ENCODE peak calls at places on chromosomes 16 and 17, in five cellular contexts. M is cardiac fibroblast, A is heart right ventricle, N is AG09309, U is upper lobe of right lung. C is an unnamed sample.
A peak's percentile ranks its signal among the peaks of the same experiment; 100 is the strongest.

GRCh38 chr16:8753411-8754054 is 43.9 kb downstream of the TMEM186 start:
- DNase-seq in M (no peak), A (no peak), N (no peak), U (no peak), C (no peak)

GRCh38 chr17:74318391-74318790 is 7.6 kb upstream of the KIF19 start:
- DNase-seq in M (no peak), A (no peak), N (no peak), U (no peak), C (no peak)

GRCh38 chr17:2089021-2089422 is 34.1 kb downstream of the HIC1 start:
- DNase-seq in M (peak; percentile 75), A (no peak), N (no peak), U (no peak), C (no peak)

GRCh38 chr17:79793924-79794304 is 3.0 kb downstream of the CBX8 start:
- DNase-seq in M (peak; percentile 32), A (no peak), N (no peak), U (no peak), C (no peak)

GRCh38 chr17:9187828-9188227 is 166.5 kb downstream of the NTN1 start:
- DNase-seq in M (no peak), A (no peak), N (no peak), U (no peak), C (no peak)

GRCh38 chr17:38701504-38702165 is 3.4 kb upstream of the MLLT6 start:
- DNase-seq in M (peak; percentile 26), A (no peak), N (no peak), U (no peak), C (no peak)

GRCh38 chr16:89987169-89987568 is 32.1 kb downstream of the DBNDD1 start:
- DNase-seq in M (no peak), A (no peak), N (no peak), U (no peak), C (no peak)

GRCh38 chr16:68486671-68487495 is 38.6 kb upstream of the SMPD3 start:
- DNase-seq in M (no peak), A (no peak), N (no peak), U (no peak), C (no peak)

GRCh38 chr17:39652635-39653315 is 12.4 kb upstream of the TCAP start:
- DNase-seq in M (no peak), A (no peak), N (no peak), U (no peak), C (no peak)

GRCh38 chr17:2050871-2051387 is 4.0 kb upstream of the HIC1 start:
- DNase-seq in M (peak; percentile 65), A (no peak), N (no peak), U (no peak), C (no peak)

GRCh38 chr16:23119570-23119969 is 29.7 kb downstream of the USP31 start:
- DNase-seq in M (peak; percentile 78), A (no peak), N (peak; percentile 46), U (no peak), C (no peak)

GRCh38 chr16:11805556-11805955 is 8.5 kb upstream of the ZC3H7A start:
- DNase-seq in M (no peak), A (no peak), N (no peak), U (no peak), C (no peak)

GRCh38 chr17:8964801-8965393 is 610 bp downstream of the PIK3R5 start:
- DNase-seq in M (no peak), A (no peak), N (no peak), U (peak; percentile 73), C (no peak)

GRCh38 chr17:36946726-36947091 is 2.0 kb upstream of the AATF start:
- DNase-seq in M (no peak), A (no peak), N (no peak), U (no peak), C (no peak)

GRCh38 chr17:72353502-72353901 is 232.7 kb downstream of the SOX9 start:
- DNase-seq in M (no peak), A (no peak), N (no peak), U (no peak), C (no peak)

GRCh38 chr16:19245326-19245925 is 40.1 kb upstream of the CLEC19A start:
- DNase-seq in M (no peak), A (no peak), N (no peak), U (no peak), C (no peak)

GRCh38 chr17:16100737-16101400 is 101.2 kb downstream of the TTC19 start:
- DNase-seq in M (peak; percentile 61), A (no peak), N (no peak), U (no peak), C (no peak)

GRCh38 chr17:29563816-29564215 is 3.0 kb downstream of the ABHD15 start:
- DNase-seq in M (no peak), A (no peak), N (no peak), U (no peak), C (no peak)

GRCh38 chr17:75078097-75079022 is 9.4 kb upstream of the SLC16A5 start:
- DNase-seq in M (peak; percentile 59), A (no peak), N (no peak), U (peak; percentile 81), C (peak; percentile 68)

GRCh38 chr17:59161477-59161876 is 5.9 kb downstream of the PRR11 start:
- DNase-seq in M (no peak), A (no peak), N (no peak), U (no peak), C (no peak)

GRCh38 chr16:71576971-71577370 is at the start of gene TAT:
- DNase-seq in M (no peak), A (no peak), N (no peak), U (no peak), C (no peak)

GRCh38 chr16:31704138-31704537 is 169.5 kb upstream of the ZNF267 start:
- DNase-seq in M (no peak), A (no peak), N (no peak), U (no peak), C (no peak)

GRCh38 chr16:86085795-86086194 is 186.8 kb downstream of the IRF8 start:
- DNase-seq in M (no peak), A (no peak), N (no peak), U (peak; percentile 10), C (no peak)

GRCh38 chr17:80989586-80989913 is 2.1 kb upstream of the CHMP6 start:
- DNase-seq in M (no peak), A (no peak), N (no peak), U (no peak), C (no peak)
- H3K4me3 ChIP-seq in M (no peak overlapping the region), A (peak overlapping the region; percentile 29), N (no peak overlapping the region), U (no peak overlapping the region), C (no peak overlapping the region)

GRCh38 chr16:85027968-85028637 is 508 bp downstream of the KIAA0513 start:
- DNase-seq in M (no peak), A (peak; percentile 15), N (no peak), U (peak; percentile 79), C (no peak)
- TF ChIP-seq CTCF in M (no peak), A (no peak), N (peak; percentile 30), U (peak; percentile 34), C (peak; percentile 30)

DNA sequence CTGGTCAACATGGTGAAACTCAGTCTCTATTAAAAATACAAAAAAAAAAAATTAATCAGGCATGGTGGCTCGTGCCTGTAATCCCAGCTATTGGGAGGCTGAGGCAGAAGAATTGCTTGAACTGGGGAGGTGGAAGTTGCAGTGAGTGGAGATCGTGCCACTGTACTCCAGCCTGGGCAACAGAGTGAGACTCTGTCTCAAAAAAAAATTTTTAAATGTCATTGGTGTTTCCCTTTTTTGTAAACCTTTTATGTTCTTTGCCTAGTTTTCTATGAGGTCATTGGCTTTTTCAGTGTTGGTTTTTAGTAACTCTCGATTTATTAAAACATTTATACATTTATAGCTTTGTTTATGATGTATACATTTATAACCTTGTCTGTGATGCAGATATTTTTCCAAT is 18.2 kb downstream of the NLRC5 start:
- DNase-seq in M (no peak), A (no peak), N (no peak), U (no peak), C (no peak)
- H3K4me3 ChIP-seq in M (no peak overlapping the region), A (no peak overlapping the region), N (no peak overlapping the region), U (no peak overlapping the region), C (no peak overlapping the region)

GRCh38 chr17:5793157-5793556 is 208.8 kb upstream of the NLRP1 start:
- DNase-seq in M (no peak), A (no peak), N (no peak), U (no peak), C (no peak)
- TF ChIP-seq CTCF in M (peak; percentile 34), A (no peak), N (no peak), U (peak; percentile 21), C (peak; percentile 36)

DNA sequence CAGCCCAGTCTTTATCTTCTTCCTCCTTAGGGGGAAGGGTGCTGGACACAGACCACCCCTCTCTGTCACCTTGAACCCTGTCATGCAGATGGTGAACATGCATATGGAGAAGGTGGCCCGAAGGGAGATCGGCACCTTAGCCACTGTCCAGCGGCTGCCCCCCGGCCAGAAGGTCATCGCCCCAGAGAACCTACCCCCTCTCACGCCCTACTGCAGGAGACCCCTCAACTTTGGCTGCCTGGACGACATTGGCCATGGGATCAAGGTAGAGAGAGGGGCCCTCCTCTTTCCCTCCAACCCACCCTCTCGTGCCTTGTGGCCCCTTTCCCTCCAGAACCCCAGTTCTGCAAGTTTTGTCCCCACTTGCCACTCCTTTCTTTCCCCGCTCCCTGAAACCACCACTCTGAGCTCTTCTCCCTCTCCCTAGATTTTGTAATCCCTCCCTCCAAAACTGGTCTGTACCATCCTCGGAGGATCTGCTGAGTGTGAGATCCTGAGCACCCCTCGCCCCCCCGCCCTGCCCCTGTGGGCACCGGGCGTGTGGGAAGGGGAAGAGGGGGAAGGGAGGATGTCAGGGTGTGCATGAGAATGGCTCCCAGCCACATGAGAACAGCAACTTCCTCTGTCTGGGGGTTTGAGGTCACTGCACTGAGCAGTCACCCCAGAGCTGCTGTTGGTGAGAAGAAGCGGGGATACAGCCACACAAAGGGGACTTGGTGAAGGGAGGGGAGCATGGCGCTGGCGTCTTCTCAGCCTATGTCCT is 7.3 kb downstream of the ABI3 start:
- DNase-seq in M (no peak), A (peak; percentile 53), N (no peak), U (peak; percentile 86), C (no peak)
- H3K4me3 ChIP-seq in M (no peak overlapping the region), A (no peak overlapping the region), N (no peak overlapping the region), U (peak overlapping the region; percentile 8), C (no peak overlapping the region)

DNA sequence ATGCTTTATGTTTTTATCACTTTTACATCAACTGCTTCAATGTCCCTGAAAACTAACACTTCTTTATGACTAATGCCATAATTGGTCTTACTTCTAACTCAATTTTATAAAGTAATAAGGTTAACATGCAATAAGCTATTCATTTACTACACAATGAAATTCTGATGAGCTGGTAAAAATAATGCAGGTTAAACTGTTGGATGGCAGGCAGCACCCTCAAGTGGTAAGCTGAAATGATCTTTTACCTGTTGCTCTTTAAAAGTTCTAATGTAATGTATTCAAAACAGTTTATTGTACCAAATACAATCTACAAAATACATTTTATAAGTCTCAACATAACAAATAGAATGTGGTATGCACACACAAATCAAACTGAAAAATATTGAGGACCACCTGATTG is 1280.3 kb downstream of the CDH8 start:
- DNase-seq in M (no peak), A (no peak), N (no peak), U (no peak), C (peak; percentile 18)
- TF ChIP-seq CTCF in M (no peak), A (peak; percentile 25), N (no peak), U (no peak), C (peak; percentile 59)

C was measured in retinal pigment epithelial cell.